ENCODE peak calls at places on chromosome 12, in ten cellular contexts. E is fibroblast of mammary gland, C is A673, G is tibial nerve, T is IMR-90, B is stomach, W is tibial artery, N is dorsolateral prefrontal cortex, Q is lower leg skin, R is pancreas. H is an unnamed sample.

GRCh38 chr12:45893240-45893639 is 97.1 kb downstream of the SCAF11 start:
- DNase-seq in T (peak; percentile 16), G (no peak), R (no peak), E (peak; percentile 34), B (no peak), N (no peak), W (no peak), Q (no peak), C (peak; percentile 45), H (no peak)

GRCh38 chr12:66062280-66062605 is 68.3 kb downstream of the LLPH start:
- DNase-seq in B (no peak), G (no peak), Q (no peak), R (no peak), N (no peak), W (no peak), E (peak; percentile 39), T (no peak), C (peak; percentile 58), H (no peak)

GRCh38 chr12:19778111-19778688 is 338.9 kb downstream of the AEBP2 start:
- DNase-seq in Q (no peak), R (no peak), N (no peak), E (peak; percentile 64), B (no peak), C (no peak), W (no peak), T (peak; percentile 56), G (no peak), H (no peak)

GRCh38 chr12:67069451-67070306 is 199.5 kb upstream of the CAND1 start:
- DNase-seq in B (peak; percentile 41), R (peak; percentile 52), Q (peak; percentile 85), N (peak; percentile 18), W (no peak), G (no peak), E (no peak), T (no peak), C (peak; percentile 41), H (peak; percentile 51)

GRCh38 chr12:28378749-28379148 is 188.5 kb downstream of the CCDC91 start:
- DNase-seq in Q (no peak), N (no peak), B (no peak), C (no peak), W (no peak), G (no peak), R (no peak), T (peak; percentile 57), E (peak; percentile 83), H (no peak)

GRCh38 chr12:108691995-108692808 is 39.1 kb downstream of the CORO1C start:
- DNase-seq in W (peak; percentile 36), B (no peak), Q (no peak), G (no peak), T (peak; percentile 34), E (no peak), R (peak; percentile 14), N (peak; percentile 51), C (peak; percentile 69), H (no peak)

GRCh38 chr12:65999564-66000280 is 130.8 kb downstream of the LLPH start:
- DNase-seq in R (no peak), E (no peak), G (no peak), T (peak; percentile 65), Q (no peak), C (no peak), W (no peak), N (no peak), B (no peak), H (no peak)

GRCh38 chr12:50842637-50843493 is at the start of gene TMPRSS12:
- DNase-seq in T (no peak), G (no peak), Q (no peak), B (no peak), C (no peak), W (no peak), N (no peak), R (peak; percentile 59), E (no peak), H (peak; percentile 52)

GRCh38 chr12:59695379-59695778 is 99.5 kb downstream of the SLC16A7 start:
- DNase-seq in B (no peak), N (no peak), R (no peak), C (no peak), G (no peak), Q (no peak), T (peak; percentile 69), W (no peak), E (peak; percentile 89), H (no peak)

GRCh38 chr12:27733052-27733656 is 22.5 kb downstream of the MRPS35 start:
- DNase-seq in W (no peak), C (peak; percentile 45), N (no peak), E (peak; percentile 55), Q (no peak), G (no peak), T (peak; percentile 52), B (no peak), R (peak; percentile 48), H (peak; percentile 49)

GRCh38 chr12:14656846-14657245 is 39.6 kb downstream of the GUCY2C start:
- DNase-seq in W (no peak), B (no peak), R (no peak), C (no peak), N (no peak), Q (no peak), T (no peak), E (no peak), G (no peak), H (peak; percentile 24)

GRCh38 chr12:116771651-116772050 is 33.5 kb downstream of the RNFT2 start:
- DNase-seq in R (no peak), C (no peak), N (no peak), G (no peak), T (peak; percentile 8), E (no peak), Q (no peak), B (no peak), W (no peak), H (no peak)

GRCh38 chr12:1716911-1717310 is 26.0 kb downstream of the ADIPOR2 start:
- DNase-seq in W (no peak), G (no peak), T (peak; percentile 65), R (no peak), E (peak; percentile 39), C (no peak), B (no peak), Q (no peak), N (no peak), H (no peak)

GRCh38 chr12:12835378-12836145 is 22.4 kb downstream of the DDX47 start:
- DNase-seq in T (peak; percentile 47), C (no peak), R (no peak), Q (peak; percentile 53), N (no peak), W (no peak), E (no peak), G (no peak), B (no peak), H (peak; percentile 73)

GRCh38 chr12:19186722-19187661 is 57.5 kb downstream of the PLEKHA5 start:
- DNase-seq in G (no peak), C (peak; percentile 57), Q (no peak), B (no peak), N (no peak), T (peak; percentile 71), W (no peak), R (no peak), E (peak; percentile 75), H (peak; percentile 50)

GRCh38 chr12:107622005-107622404 is 63.6 kb upstream of the PWP1 start:
- DNase-seq in C (peak; percentile 45), G (no peak), E (peak; percentile 41), R (no peak), Q (no peak), N (no peak), W (no peak), B (no peak), T (peak; percentile 3), H (no peak)

GRCh38 chr12:5083955-5084849 is 40.5 kb downstream of the KCNA5 start:
- DNase-seq in W (no peak), E (peak; percentile 60), B (no peak), C (peak; percentile 37), R (peak; percentile 34), N (no peak), G (no peak), Q (peak; percentile 37), T (peak; percentile 71), H (peak; percentile 73)

GRCh38 chr12:66237505-66238175 is 48.6 kb downstream of the IRAK3 start:
- DNase-seq in E (no peak), B (no peak), W (no peak), T (no peak), C (no peak), G (no peak), Q (no peak), R (no peak), N (no peak), H (peak; percentile 7)

GRCh38 chr12:27965966-27966365 is 6.6 kb downstream of the PTHLH start:
- DNase-seq in N (no peak), R (no peak), W (no peak), T (peak; percentile 63), B (no peak), G (no peak), Q (no peak), C (no peak), E (peak; percentile 78), H (no peak)

GRCh38 chr12:109018276-109018675 is 2.6 kb downstream of the SVOP start:
- DNase-seq in G (no peak), E (no peak), T (no peak), B (no peak), Q (no peak), R (no peak), C (no peak), W (no peak), N (no peak), H (no peak)

GRCh38 chr12:106249411-106250135 is 1.8 kb upstream of the CKAP4 start:
- DNase-seq in R (no peak), T (no peak), E (no peak), B (no peak), G (no peak), C (no peak), W (no peak), N (no peak), Q (no peak), H (no peak)

GRCh38 chr12:42104087-42104486 is 40.6 kb downstream of the GXYLT1 start:
- DNase-seq in Q (no peak), R (no peak), B (no peak), E (no peak), W (no peak), G (no peak), T (no peak), C (peak; percentile 8), N (no peak), H (no peak)
- TF ChIP-seq CTCF in Q (no peak), R (no peak), B (no peak), E (peak; percentile 26), W (no peak), G (no peak), T (peak; percentile 35), C (peak; percentile 65), N (peak; percentile 10), H (no peak)

GRCh38 chr12:123479442-123480180 is 21.7 kb downstream of the SNRNP35 start:
- DNase-seq in N (peak; percentile 95), T (no peak), Q (no peak), G (no peak), E (no peak), C (no peak), B (no peak), W (no peak), R (no peak), H (no peak)
- H3K4me3 ChIP-seq in N (peak overlapping the region; percentile 28), T (no peak overlapping the region), Q (no peak overlapping the region), G (peak overlapping the region; percentile 14), E (no peak overlapping the region), C (no peak overlapping the region), B (no peak overlapping the region), W (peak overlapping the region; percentile 41), R (no peak overlapping the region), H (no peak overlapping the region)

GRCh38 chr12:105206686-105207374 is 29.1 kb downstream of the APPL2 start:
- DNase-seq in T (peak; percentile 50), N (no peak), G (no peak), Q (no peak), E (peak; percentile 61), B (no peak), C (no peak), W (no peak), R (no peak), H (no peak)
- TF ChIP-seq CTCF in T (no peak), N (no peak), G (no peak), Q (no peak), E (no peak), B (no peak), C (no peak), W (no peak), R (no peak), H (no peak)

GRCh38 chr12:3005736-3006135 is 46.5 kb downstream of the TEAD4 start:
- DNase-seq in R (no peak), T (peak; percentile 35), N (no peak), G (no peak), Q (no peak), C (no peak), B (no peak), E (no peak), W (no peak), H (no peak)
- H3K4me3 ChIP-seq in R (no peak overlapping the region), T (no peak overlapping the region), N (no peak overlapping the region), G (no peak overlapping the region), Q (no peak overlapping the region), C (no peak overlapping the region), B (no peak overlapping the region), E (no peak overlapping the region), W (no peak overlapping the region), H (no peak overlapping the region)

H was measured in Caco-2.